ENCODE peak calls at places on chromosomes 3 and 15, in four cellular contexts. One of them, this sample, is unnamed.

GRCh38 chr15:65263313-65263712 is 23.4 kb downstream of the PARP16 start:
- DNase-seq in testis: no peak
- DNase-seq in cardiac muscle cell: no peak
- DNase-seq in IMR-90: peak; percentile 52
- DNase-seq in this sample: no peak

GRCh38 chr3:30611613-30612421 is 5.4 kb downstream of the TGFBR2 start:
- DNase-seq in testis: no peak
- DNase-seq in cardiac muscle cell: no peak
- DNase-seq in IMR-90: peak; percentile 60
- DNase-seq in this sample: peak; percentile 24

GRCh38 chr3:32432045-32432710 is 40.5 kb downstream of the CMTM7 start:
- DNase-seq in testis: no peak
- DNase-seq in cardiac muscle cell: no peak
- DNase-seq in IMR-90: no peak
- DNase-seq in this sample: no peak

GRCh38 chr3:106685751-106686150 is 691.5 kb upstream of the CCDC54 start:
- DNase-seq in testis: no peak
- DNase-seq in cardiac muscle cell: no peak
- DNase-seq in IMR-90: no peak
- DNase-seq in this sample: no peak

GRCh38 chr15:92109485-92109884 is 256.0 kb downstream of the SLCO3A1 start:
- DNase-seq in cardiac muscle cell: peak; percentile 16
- DNase-seq in testis: no peak
- DNase-seq in IMR-90: no peak
- DNase-seq in this sample: no peak

GRCh38 chr3:142866841-142867631 is 21.8 kb downstream of the PCOLCE2 start:
- DNase-seq in cardiac muscle cell: no peak
- DNase-seq in testis: peak; percentile 21
- DNase-seq in IMR-90: no peak
- DNase-seq in this sample: peak; percentile 17

GRCh38 chr3:169542347-169542751 is 121.2 kb downstream of the MECOM start:
- DNase-seq in cardiac muscle cell: no peak
- DNase-seq in testis: no peak
- DNase-seq in IMR-90: no peak
- DNase-seq in this sample: peak; percentile 19

GRCh38 chr3:23489338-23490158 is 286.4 kb downstream of the UBE2E2 start:
- DNase-seq in IMR-90: peak; percentile 55
- DNase-seq in testis: no peak
- DNase-seq in cardiac muscle cell: no peak
- DNase-seq in this sample: no peak

GRCh38 chr15:61681676-61682075 is 378.6 kb downstream of the VPS13C start:
- DNase-seq in testis: no peak
- DNase-seq in cardiac muscle cell: no peak
- DNase-seq in IMR-90: no peak
- DNase-seq in this sample: no peak

GRCh38 chr3:14256046-14256445 is 77.4 kb downstream of the LSM3 start:
- DNase-seq in IMR-90: no peak
- DNase-seq in cardiac muscle cell: no peak
- DNase-seq in testis: no peak
- DNase-seq in this sample: no peak

DNA sequence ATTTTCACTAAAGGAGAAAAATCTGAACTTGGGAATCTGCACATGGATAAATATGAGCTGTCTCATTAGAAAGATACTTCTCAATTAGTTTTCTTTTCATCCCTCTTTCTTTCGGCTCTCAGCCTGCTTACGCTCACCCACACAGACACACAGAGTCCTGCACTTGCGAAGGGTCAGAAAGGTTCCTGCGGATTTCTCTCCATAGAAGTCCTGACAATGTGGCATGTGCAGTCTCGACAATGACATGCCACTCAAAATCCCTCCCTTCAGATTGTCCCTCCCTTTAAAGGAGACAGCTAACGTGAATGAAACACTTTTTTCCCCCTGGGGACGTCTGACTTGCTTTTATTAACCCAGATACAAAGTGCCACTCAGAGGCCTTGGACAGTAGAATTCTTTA is 568.8 kb upstream of the NR2F2 start:
- DNase-seq in IMR-90: no peak
- DNase-seq in cardiac muscle cell: peak; percentile 38
- DNase-seq in testis: no peak
- DNase-seq in this sample: no peak
- H3K27me3 ChIP-seq in IMR-90: no peaks in the 10 kb centered on the region
- H3K27me3 ChIP-seq in cardiac muscle cell: no peaks in the 10 kb centered on the region
- H3K27me3 ChIP-seq in testis: no peaks in the 10 kb centered on the region
- H3K27me3 ChIP-seq in this sample: no peaks in the 10 kb centered on the region

DNA sequence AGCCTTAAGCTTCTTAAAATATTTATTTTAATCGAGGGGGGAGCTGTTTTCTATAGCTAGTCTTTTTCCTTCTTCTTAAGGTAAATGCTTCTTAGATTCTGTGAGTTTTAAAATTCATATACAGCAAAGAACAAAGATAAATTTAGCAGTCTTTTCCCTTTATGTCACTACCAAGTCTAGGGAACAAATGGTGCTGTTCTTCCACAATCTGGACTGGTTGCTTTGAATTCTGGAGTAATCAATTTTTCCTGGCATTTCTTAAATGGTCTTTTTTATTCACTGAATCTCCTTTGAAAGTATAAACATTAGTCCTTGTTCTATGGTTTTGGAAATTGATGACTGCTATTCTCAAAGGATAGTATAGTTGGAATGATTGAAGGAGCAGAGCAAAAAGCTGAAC is 82.8 kb downstream of the CHL1 start:
- DNase-seq in testis: no peak
- DNase-seq in cardiac muscle cell: no peak
- DNase-seq in IMR-90: no peak
- DNase-seq in this sample: no peak
- H3K9me3 ChIP-seq in testis: no peaks in the 10 kb centered on the region
- H3K9me3 ChIP-seq in cardiac muscle cell: no peaks in the 10 kb centered on the region
- H3K9me3 ChIP-seq in IMR-90: no peaks in the 10 kb centered on the region
- H3K9me3 ChIP-seq in this sample: no peaks in the 10 kb centered on the region

GRCh38 chr15:96408591-96409183 is 78.2 kb downstream of the NR2F2 start:
- DNase-seq in IMR-90: no peak
- DNase-seq in cardiac muscle cell: no peak
- DNase-seq in testis: no peak
- DNase-seq in this sample: no peak

GRCh38 chr15:96409231-96410138 is 79.0 kb downstream of the NR2F2 start:
- DNase-seq in cardiac muscle cell: peak; percentile 21
- DNase-seq in IMR-90: peak; percentile 5
- DNase-seq in testis: peak; percentile 18
- DNase-seq in this sample: peak; percentile 7

GRCh38 chr15:96411056-96412031 is 80.8 kb downstream of the NR2F2 start:
- DNase-seq in IMR-90: no peak
- DNase-seq in testis: no peak
- DNase-seq in cardiac muscle cell: no peak
- DNase-seq in this sample: no peak

GRCh38 chr15:96412045-96412918 is 81.8 kb downstream of the NR2F2 start:
- DNase-seq in cardiac muscle cell: no peak
- DNase-seq in testis: no peak
- DNase-seq in IMR-90: no peak
- DNase-seq in this sample: no peak

DNA sequence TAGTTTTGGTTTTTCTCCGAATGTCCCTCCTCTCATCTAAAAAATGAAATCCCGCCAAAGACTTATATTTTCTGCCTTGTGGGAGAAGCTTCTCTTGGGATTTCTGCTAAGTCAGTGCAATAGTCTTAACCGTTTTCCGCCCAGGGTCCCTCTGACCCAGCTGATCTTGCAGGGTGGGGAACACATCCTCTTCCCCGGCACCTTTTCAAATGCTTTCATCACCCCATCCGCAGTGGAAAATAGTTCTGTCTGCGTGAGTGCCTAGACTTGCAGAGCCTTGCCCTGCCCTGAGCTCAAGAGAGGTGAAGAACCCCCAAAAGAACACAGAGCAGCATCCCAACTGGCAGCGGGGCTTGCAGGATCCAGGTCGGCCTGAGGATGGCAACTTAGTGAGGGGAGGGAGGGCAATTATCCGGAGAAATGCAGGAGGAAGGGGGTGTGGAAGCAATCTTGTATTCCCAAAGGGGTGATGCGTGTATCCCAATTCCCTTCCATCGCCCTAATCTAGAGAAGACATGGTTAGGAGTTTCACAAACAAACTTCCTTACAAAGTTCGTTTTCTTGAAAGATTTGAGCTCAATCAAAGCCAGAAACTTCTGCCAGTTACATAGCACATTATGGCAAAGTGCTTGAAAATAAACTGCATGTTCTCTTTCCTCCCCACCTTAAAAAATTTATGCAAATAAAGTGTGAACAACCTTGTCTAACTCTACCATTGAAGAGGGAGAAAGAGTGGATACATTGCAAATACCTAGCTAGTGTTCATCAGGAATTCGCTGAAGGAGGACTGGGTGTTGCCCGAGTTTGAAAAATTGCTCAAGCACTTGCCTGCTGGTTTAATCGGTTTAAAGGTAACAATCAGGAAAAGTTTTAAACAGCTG is 79.9 kb downstream of the NR2F2 start:
- DNase-seq in cardiac muscle cell: no peak
- DNase-seq in IMR-90: no peak
- DNase-seq in testis: no peak
- DNase-seq in this sample: no peak
- H3K27me3 ChIP-seq in cardiac muscle cell: peaks cover 100% of the 10 kb centered on the region
- H3K27me3 ChIP-seq in IMR-90: peaks cover 85% of the 10 kb centered on the region
- H3K27me3 ChIP-seq in testis: no peaks in the 10 kb centered on the region
- H3K27me3 ChIP-seq in this sample: peaks cover 11% of the 10 kb centered on the region

GRCh38 chr3:6035626-6036025 is 825.3 kb upstream of the GRM7 start:
- DNase-seq in testis: no peak
- DNase-seq in cardiac muscle cell: no peak
- DNase-seq in IMR-90: no peak
- DNase-seq in this sample: no peak
- H3K9me3 ChIP-seq in testis: no peaks in the 10 kb centered on the region
- H3K9me3 ChIP-seq in cardiac muscle cell: no peaks in the 10 kb centered on the region
- H3K9me3 ChIP-seq in IMR-90: peaks cover 10% of the 10 kb centered on the region
- H3K9me3 ChIP-seq in this sample: no peaks in the 10 kb centered on the region

DNA sequence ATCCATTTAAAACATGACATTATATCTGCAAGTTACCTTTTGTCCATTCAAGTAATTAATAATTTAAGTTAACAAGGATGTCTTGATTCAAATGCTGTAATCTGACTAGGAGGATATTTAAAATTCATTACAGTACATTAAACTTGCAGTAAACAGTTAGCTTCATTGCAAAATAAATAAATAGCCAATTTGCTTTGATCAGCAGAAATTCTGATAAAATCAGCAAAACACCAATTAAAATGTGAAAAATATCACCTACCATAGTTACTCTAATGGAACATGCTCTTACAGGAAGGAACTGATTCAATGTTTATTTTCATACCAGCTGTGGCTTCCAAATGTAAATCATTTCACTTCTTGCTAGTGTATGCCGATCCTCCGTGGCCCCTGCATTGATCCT is 150.7 kb downstream of the FOXB1 start:
- DNase-seq in cardiac muscle cell: no peak
- DNase-seq in IMR-90: no peak
- DNase-seq in testis: no peak
- DNase-seq in this sample: no peak
- H3K27me3 ChIP-seq in cardiac muscle cell: no peaks in the 10 kb centered on the region
- H3K27me3 ChIP-seq in IMR-90: peaks cover 5% of the 10 kb centered on the region
- H3K27me3 ChIP-seq in testis: no peaks in the 10 kb centered on the region
- H3K27me3 ChIP-seq in this sample: peaks cover 20% of the 10 kb centered on the region

DNA sequence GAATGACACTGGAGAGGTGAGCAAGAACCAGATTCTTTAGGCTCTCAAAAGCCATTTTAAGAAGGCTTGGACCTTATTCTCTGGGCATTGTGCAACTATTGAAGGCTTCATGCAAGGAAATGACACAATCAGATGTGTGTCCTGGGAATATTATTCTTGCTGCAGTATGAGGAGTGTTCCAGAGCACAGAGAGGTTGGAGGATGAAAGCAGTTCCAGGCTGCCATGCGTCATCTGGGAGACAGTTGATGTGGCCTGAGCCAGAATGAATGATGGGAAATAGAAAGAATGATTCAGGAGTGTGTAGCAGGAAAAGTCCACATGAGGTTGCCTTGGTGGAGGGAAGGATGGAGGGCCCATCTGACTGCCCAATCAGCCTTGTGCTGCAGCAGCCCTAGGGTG is 123.1 kb downstream of the CHCHD6 start:
- DNase-seq in IMR-90: peak; percentile 26
- DNase-seq in testis: no peak
- DNase-seq in cardiac muscle cell: no peak
- DNase-seq in this sample: no peak
- H3K9me3 ChIP-seq in IMR-90: no peaks in the 10 kb centered on the region
- H3K9me3 ChIP-seq in testis: no peaks in the 10 kb centered on the region
- H3K9me3 ChIP-seq in cardiac muscle cell: no peaks in the 10 kb centered on the region
- H3K9me3 ChIP-seq in this sample: peaks cover 2% of the 10 kb centered on the region

This sample was measured in MG63.